ENCODE peak calls at places on chromosomes 11 and 22, in eight cellular contexts. V is heart left ventricle, P is uterus, F is A549, Z is stomach, B is HCT116, K is adrenal gland, G is sigmoid colon. T is an unnamed sample.

GRCh38 chr11:1010006-1010405 is 26.5 kb downstream of the MUC6 start:
- DNase-seq in V (no peak), P (no peak), F (no peak), Z (no peak), B (no peak), K (no peak), G (no peak), T (no peak)

GRCh38 chr22:37887610-37888378 is 18.3 kb upstream of the MICALL1 start:
- DNase-seq in V (no peak), P (peak; percentile 88), F (no peak), Z (no peak), B (no peak), K (peak; percentile 50), G (peak; percentile 91), T (no peak)

GRCh38 chr22:33909075-33909458 is 11.2 kb downstream of the LARGE1 start:
- DNase-seq in V (peak; percentile 33), P (peak; percentile 57), F (no peak), Z (no peak), B (no peak), K (peak; percentile 64), G (peak; percentile 89), T (no peak)

GRCh38 chr11:75261474-75261847 is 20.9 kb downstream of the TPBGL start:
- DNase-seq in V (no peak), P (peak; percentile 13), F (no peak), Z (no peak), B (no peak), K (no peak), G (peak; percentile 62), T (peak; percentile 57)

GRCh38 chr11:124801636-124802312 is 1.6 kb upstream of the MSANTD2 start:
- DNase-seq in V (no peak), P (no peak), F (no peak), Z (no peak), B (no peak), K (no peak), G (no peak), T (no peak)

GRCh38 chr11:96465537-96465936 is 75.7 kb downstream of the JRKL start:
- DNase-seq in V (peak; percentile 21), P (no peak), F (no peak), Z (no peak), B (no peak), K (no peak), G (no peak), T (no peak)

GRCh38 chr11:104700609-104701008 is 197.7 kb downstream of the CASP12 start:
- DNase-seq in V (no peak), P (no peak), F (no peak), Z (no peak), B (no peak), K (no peak), G (no peak), T (no peak)

GRCh38 chr11:66044757-66045156 is 4.2 kb downstream of the GAL3ST3 start:
- DNase-seq in V (no peak), P (no peak), F (no peak), Z (no peak), B (no peak), K (no peak), G (no peak), T (no peak)

GRCh38 chr11:94312339-94312738 is 8.0 kb downstream of the IZUMO1R start:
- DNase-seq in V (no peak), P (no peak), F (no peak), Z (no peak), B (no peak), K (no peak), G (no peak), T (no peak)

GRCh38 chr11:94307101-94307791 is 2.9 kb downstream of the IZUMO1R start:
- DNase-seq in V (no peak), P (no peak), F (no peak), Z (no peak), B (no peak), K (no peak), G (no peak), T (no peak)

GRCh38 chr11:94310191-94310875 is 6.0 kb downstream of the IZUMO1R start:
- DNase-seq in V (no peak), P (no peak), F (no peak), Z (no peak), B (no peak), K (no peak), G (no peak), T (no peak)

GRCh38 chr11:94308024-94308423 is 3.6 kb downstream of the IZUMO1R start:
- DNase-seq in V (no peak), P (no peak), F (no peak), Z (no peak), B (no peak), K (no peak), G (no peak), T (no peak)

GRCh38 chr11:94309757-94310156 is 5.4 kb downstream of the IZUMO1R start:
- DNase-seq in V (no peak), P (no peak), F (no peak), Z (no peak), B (no peak), K (no peak), G (no peak), T (no peak)
- TF ChIP-seq CTCF in V (no peak), P (no peak), F (no peak), Z (no peak), B (no peak), K (no peak), G (no peak), T (no peak)

GRCh38 chr11:64924910-64925284 is 408 bp downstream of the PPP2R5B start:
- DNase-seq in V (peak; percentile 33), P (peak; percentile 52), F (peak; percentile 51), Z (no peak), B (no peak), K (no peak), G (peak; percentile 76), T (peak; percentile 54)

GRCh38 chr11:64926689-64927088 is 2.2 kb downstream of the PPP2R5B start:
- DNase-seq in V (no peak), P (peak; percentile 20), F (no peak), Z (no peak), B (no peak), K (no peak), G (no peak), T (no peak)

GRCh38 chr11:64923151-64923661 is 1.3 kb upstream of the PPP2R5B start:
- DNase-seq in V (no peak), P (peak; percentile 32), F (no peak), Z (no peak), B (no peak), K (no peak), G (peak; percentile 65), T (no peak)

GRCh38 chr11:64925536-64926449 is 1.3 kb downstream of the PPP2R5B start:
- DNase-seq in V (no peak), P (peak; percentile 28), F (no peak), Z (no peak), B (no peak), K (no peak), G (no peak), T (peak; percentile 47)

DNA sequence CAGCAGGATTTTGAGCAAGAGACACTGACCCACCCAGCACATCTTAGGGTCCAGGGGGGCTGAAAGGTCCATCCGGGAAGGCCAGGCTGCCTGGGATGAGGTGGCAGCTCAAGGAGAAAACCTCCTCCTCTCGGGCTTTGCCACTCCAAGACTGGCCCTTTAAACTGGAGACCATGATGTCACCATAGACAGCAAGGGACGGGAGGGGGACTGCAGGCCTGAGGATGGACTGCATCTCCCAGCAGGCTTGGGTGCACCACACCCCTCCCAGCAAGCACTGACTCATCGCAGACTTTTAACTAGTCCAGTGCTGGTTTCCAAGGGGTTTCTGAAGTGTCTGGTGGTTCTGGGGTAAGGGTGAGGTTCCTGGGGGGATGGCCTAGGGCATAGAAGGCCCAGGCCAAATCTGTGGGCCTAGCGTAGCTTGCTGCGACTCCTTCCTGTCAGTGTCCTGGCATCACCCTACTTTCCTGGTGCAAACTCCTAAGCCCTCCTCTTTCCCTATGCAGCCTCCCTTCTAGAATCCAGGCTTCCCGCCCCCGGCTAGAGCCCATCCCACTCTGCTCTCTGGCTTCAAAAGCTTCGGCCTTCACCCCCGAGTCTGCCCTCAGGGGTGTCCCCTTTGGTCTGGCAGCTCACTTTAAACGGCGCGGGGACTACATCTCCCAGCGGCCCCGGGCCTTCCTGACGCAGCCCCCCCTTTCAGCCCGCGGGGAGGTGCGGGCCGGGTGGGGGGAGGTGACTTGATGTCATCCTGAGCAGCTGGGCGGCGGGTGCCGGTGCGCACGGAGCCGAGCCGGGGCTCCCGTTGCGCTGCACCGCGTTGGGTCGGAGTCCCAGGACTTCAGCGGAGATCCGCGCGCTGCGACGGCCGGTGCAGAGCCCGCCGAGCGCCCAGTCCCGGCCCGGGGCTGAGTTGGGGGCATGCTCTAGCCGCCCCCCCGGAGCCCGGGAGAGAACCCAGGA is at the start of gene PPP2R5B:
- DNase-seq in V (peak; percentile 96), P (peak; percentile 95), F (peak; percentile 99), Z (peak; percentile 95), B (peak; percentile 85), K (peak; percentile 95), G (peak; percentile 98), T (peak; percentile 97)
- TF ChIP-seq POLR2A in V (peak; percentile 87), P (peak; percentile 88), F (peak; percentile 55), Z (no peak), B (no peak), K (peak; percentile 89), G (peak; percentile 67), T (peak; percentile 91)

DNA sequence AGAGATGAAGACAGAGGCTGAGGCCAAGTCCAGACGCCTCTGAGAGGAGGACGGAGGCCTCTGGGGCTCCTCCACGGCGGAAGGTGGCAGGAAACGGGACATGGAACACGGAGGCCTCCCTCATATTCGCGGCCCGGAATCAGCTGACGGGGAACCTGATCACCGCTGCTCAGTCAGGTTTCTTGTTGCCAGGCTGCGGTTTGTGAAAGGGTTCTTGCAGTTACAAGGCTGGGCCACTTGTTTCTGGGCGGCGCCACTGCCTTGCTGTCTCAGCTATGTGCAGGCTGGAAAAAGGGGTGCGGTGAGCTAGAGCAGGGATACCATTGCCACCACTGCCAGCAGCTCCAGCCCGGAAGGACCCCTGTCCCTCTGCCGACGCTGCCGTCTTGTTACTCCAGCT is 10.0 kb upstream of the MMP1 start:
- DNase-seq in V (no peak), P (no peak), F (peak; percentile 33), Z (peak; percentile 43), B (peak; percentile 75), K (peak; percentile 17), G (no peak), T (peak; percentile 51)
- TF ChIP-seq CTCF in V (no peak), P (no peak), F (peak; percentile 47), Z (no peak), B (peak; percentile 64), K (no peak), G (no peak), T (peak; percentile 33)

DNA sequence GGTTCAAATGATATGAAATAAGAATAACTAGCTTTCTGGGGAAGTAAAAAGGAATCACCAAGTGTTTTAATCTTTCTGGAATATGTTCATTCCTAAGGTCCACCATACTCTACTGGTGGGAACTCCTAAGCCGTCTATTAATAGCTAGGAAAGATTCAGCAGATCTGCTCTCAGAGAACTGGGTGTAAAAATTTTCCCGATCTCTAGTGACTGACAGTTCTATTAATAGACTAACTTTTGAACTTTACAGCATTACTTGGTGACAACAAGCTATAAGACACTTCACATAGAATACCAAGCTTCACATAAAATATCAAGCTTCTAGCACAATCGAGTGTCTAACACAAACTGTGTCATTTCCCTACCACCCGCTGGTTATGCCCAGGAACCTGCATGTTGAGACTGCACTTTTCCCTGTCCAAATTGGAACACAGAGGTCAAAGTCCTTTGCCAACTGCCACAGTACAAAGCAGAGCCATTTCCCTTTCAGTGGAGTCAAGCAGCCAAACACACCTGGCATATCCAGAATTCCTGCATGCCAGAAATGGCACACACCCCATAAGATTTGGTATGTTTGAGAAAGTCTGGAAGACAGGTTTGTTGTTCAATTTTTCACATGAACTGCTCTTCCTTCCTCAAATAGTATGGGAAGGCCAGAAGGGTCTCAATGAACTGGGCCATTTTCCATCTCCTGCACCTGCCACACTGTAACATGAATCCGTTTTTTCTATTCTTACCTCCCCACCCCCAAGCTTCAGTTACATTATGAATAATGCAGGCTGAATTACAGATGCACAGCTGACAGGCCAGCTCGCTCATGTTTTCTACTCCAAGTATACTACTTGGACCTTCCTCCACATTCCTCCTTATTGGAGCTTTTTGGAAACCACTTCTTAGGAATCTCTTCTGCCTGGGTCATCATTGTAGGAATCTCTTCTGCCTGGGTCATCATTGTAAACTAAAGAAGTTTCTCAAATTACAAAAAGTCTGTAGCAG is 3.7 kb downstream of the OSBP start:
- DNase-seq in V (no peak), P (no peak), F (no peak), Z (peak; percentile 71), B (no peak), K (no peak), G (no peak), T (no peak)
- TF ChIP-seq POLR2A in V (no peak), P (no peak), F (no peak), Z (no peak), B (no peak), K (no peak), G (no peak), T (peak; percentile 44)